ENCODE peak calls at places on chromosomes 7 and 10, in seven cellular contexts. Q is NCI-H1694 treated with DMSO at 0.1 percent for 48 hours; J is activated T-helper 1 cell treated with anti-CD3 and anti-CD28 coated beads, Interleukin-2, amount 50 U/mL, for 16 hours; T is choroid plexus epithelial cell; D is AG09319; L is DMS153; N is ACHN. X is an unnamed sample.

GRCh38 chr7:143487566-143487965 is 9.9 kb downstream of the TAS2R41 start:
- DNase-seq in Q (no peak), J (no peak), T (peak; percentile 76), D (no peak), L (no peak), N (no peak), X (no peak)

GRCh38 chr7:130667593-130668257 is 823 bp downstream of the COPG2 start:
- DNase-seq in Q (no peak), J (no peak), T (no peak), D (no peak), L (no peak), N (peak; percentile 17), X (peak; percentile 27)

GRCh38 chr7:38211940-38212339 is 33.9 kb downstream of the STARD3NL start:
- DNase-seq in Q (no peak), J (no peak), T (peak; percentile 30), D (no peak), L (no peak), N (no peak), X (peak; percentile 19)

GRCh38 chr10:30491204-30491603 is 57.2 kb downstream of the MAP3K8 start:
- DNase-seq in Q (no peak), J (no peak), T (peak; percentile 40), D (peak; percentile 52), L (no peak), N (no peak), X (no peak)

GRCh38 chr10:113736576-113736975 is 14.9 kb upstream of the PLEKHS1 start:
- DNase-seq in Q (no peak), J (no peak), T (peak; percentile 42), D (no peak), L (no peak), N (no peak), X (no peak)

GRCh38 chr7:80098795-80099194 is 35.8 kb upstream of the GNAI1 start:
- DNase-seq in Q (no peak), J (no peak), T (no peak), D (no peak), L (no peak), N (peak; percentile 15), X (no peak)

GRCh38 chr10:110568055-110568735 is 700 bp downstream of the SMC3 start:
- DNase-seq in Q (peak; percentile 8), J (peak; percentile 12), T (peak; percentile 36), D (no peak), L (no peak), N (peak; percentile 27), X (peak; percentile 32)

GRCh38 chr7:32536585-32536984 is 41.3 kb downstream of the AVL9 start:
- DNase-seq in Q (no peak), J (no peak), T (peak; percentile 67), D (peak; percentile 0), L (no peak), N (peak; percentile 98), X (no peak)

GRCh38 chr7:131670401-131670800 is 114.0 kb upstream of the PODXL start:
- DNase-seq in Q (no peak), J (no peak), T (no peak), D (no peak), L (no peak), N (no peak), X (no peak)

GRCh38 chr10:77872151-77872946 is 54.2 kb downstream of the DLG5 start:
- DNase-seq in Q (peak; percentile 54), J (no peak), T (no peak), D (no peak), L (no peak), N (no peak), X (peak; percentile 79)

GRCh38 chr10:93180402-93181040 is 106.8 kb downstream of the CYP26A1 start:
- DNase-seq in Q (no peak), J (no peak), T (no peak), D (no peak), L (no peak), N (no peak), X (no peak)

GRCh38 chr10:71246591-71247143 is 34.3 kb downstream of the UNC5B start:
- DNase-seq in Q (no peak), J (no peak), T (no peak), D (no peak), L (peak; percentile 30), N (no peak), X (no peak)

GRCh38 chr10:84845628-84846261 is 517.4 kb downstream of the CCSER2 start:
- DNase-seq in Q (peak; percentile 50), J (no peak), T (no peak), D (no peak), L (peak; percentile 70), N (peak; percentile 34), X (no peak)

GRCh38 chr7:44965937-44966730 is 12.7 kb downstream of the MYO1G start:
- DNase-seq in Q (no peak), J (no peak), T (no peak), D (no peak), L (no peak), N (no peak), X (no peak)

GRCh38 chr7:104929921-104930320 is 84.1 kb upstream of the KMT2E start:
- DNase-seq in Q (no peak), J (no peak), T (no peak), D (no peak), L (no peak), N (no peak), X (no peak)

GRCh38 chr10:132541601-132542011 is 4.0 kb downstream of the INPP5A start:
- DNase-seq in Q (no peak), J (no peak), T (no peak), D (no peak), L (no peak), N (no peak), X (peak; percentile 66)

GRCh38 chr7:2018786-2019692 is 213.7 kb downstream of the MAD1L1 start:
- DNase-seq in Q (no peak), J (no peak), T (peak; percentile 64), D (peak; percentile 69), L (no peak), N (no peak), X (no peak)

GRCh38 chr7:151688236-151688780 is 168.6 kb upstream of the RHEB start:
- DNase-seq in Q (no peak), J (no peak), T (no peak), D (no peak), L (no peak), N (peak; percentile 26), X (no peak)

GRCh38 chr7:151110941-151111645 is 24.8 kb downstream of the AGAP3 start:
- DNase-seq in Q (peak; percentile 13), J (peak; percentile 54), T (peak; percentile 80), D (peak; percentile 32), L (peak; percentile 18), N (peak; percentile 83), X (peak; percentile 88)

GRCh38 chr10:2994562-2994961 is 72.8 kb upstream of the PFKP start:
- DNase-seq in Q (no peak), J (no peak), T (peak; percentile 12), D (peak; percentile 64), L (no peak), N (no peak), X (no peak)

GRCh38 chr10:107163904-107164861 is at the start of gene SORCS1:
- DNase-seq in Q (no peak), J (no peak), T (no peak), D (no peak), L (no peak), N (no peak), X (peak; percentile 3)

GRCh38 chr7:135653285-135654080 is 8.8 kb upstream of the STMP1 start:
- DNase-seq in Q (no peak), J (no peak), T (peak; percentile 48), D (no peak), L (peak; percentile 20), N (no peak), X (no peak)

GRCh38 chr10:92972066-92972870 is 88.3 kb upstream of the CYP26C1 start:
- DNase-seq in Q (no peak), J (no peak), T (peak; percentile 87), D (no peak), L (no peak), N (peak; percentile 54), X (no peak)

GRCh38 chr7:43104874-43105520 is 7.5 kb upstream of the HECW1 start:
- DNase-seq in Q (no peak), J (no peak), T (no peak), D (no peak), L (no peak), N (no peak), X (no peak)

GRCh38 chr7:13948019-13948781 is 41.3 kb downstream of the ETV1 start:
- DNase-seq in Q (no peak), J (no peak), T (no peak), D (no peak), L (no peak), N (no peak), X (no peak)

GRCh38 chr10:110613341-110613995 is 30.7 kb upstream of the RBM20 start:
- DNase-seq in Q (no peak), J (no peak), T (no peak), D (no peak), L (no peak), N (no peak), X (no peak)

GRCh38 chr10:100621360-100622205 is 85.8 kb downstream of the HIF1AN start:
- DNase-seq in Q (no peak), J (no peak), T (peak; percentile 12), D (no peak), L (peak; percentile 0), N (no peak), X (no peak)

GRCh38 chr10:43255644-43256431 is 11.0 kb downstream of the RASGEF1A start:
- DNase-seq in Q (peak; percentile 21), J (no peak), T (peak; percentile 41), D (no peak), L (no peak), N (peak; percentile 58), X (no peak)

GRCh38 chr10:31929986-31930675 is 1.5 kb upstream of the ARHGAP12 start:
- DNase-seq in Q (peak; percentile 15), J (no peak), T (no peak), D (no peak), L (no peak), N (peak; percentile 41), X (peak; percentile 7)

X was measured in cerebellum.